ENCODE peak calls at places on chromosomes 11 and 22, in eight cellular contexts. J is EH; D is HEK293T; O is head of caudate nucleus; P is hypothalamus; Z is upper lobe of right lung; V is stimulated activated naive CD4-positive, alpha-beta T cell treated with Interleukin-2 at 50 U/mL for 16 hours; I is RPMI7951. C is an unnamed sample.

GRCh38 chr22:32020117-32020516 is 22.9 kb upstream of the SLC5A1 start:
- DNase-seq in I (peak), D (no peak), O (no peak), V (no peak), J (peak), P (no peak), Z (no peak), C (peak)

GRCh38 chr11:73995247-73995646 is 12.6 kb upstream of the UCP2 start:
- DNase-seq in V (no peak), I (no peak), J (peak), D (no peak), Z (no peak), P (no peak), O (no peak), C (peak)

GRCh38 chr11:87602776-87603175 is 565.0 kb downstream of the TMEM135 start:
- DNase-seq in O (no peak), P (no peak), Z (no peak), I (no peak), D (no peak), J (no peak), V (no peak), C (no peak)

GRCh38 chr11:65077466-65077865 is 6.4 kb downstream of the CDCA5 start:
- DNase-seq in Z (no peak), D (no peak), V (no peak), O (no peak), P (no peak), J (no peak), I (no peak), C (peak)

GRCh38 chr11:31417816-31418215 is 48.2 kb downstream of the DNAJC24 start:
- DNase-seq in D (no peak), V (no peak), I (no peak), P (no peak), J (no peak), Z (no peak), O (no peak), C (no peak)

GRCh38 chr11:69434341-69434960 is 47.0 kb upstream of the LINC01488 start:
- DNase-seq in O (no peak), J (no peak), D (no peak), I (no peak), P (no peak), Z (peak), V (no peak), C (no peak)

GRCh38 chr11:64742087-64742939 is 1.6 kb downstream of the RASGRP2 start:
- DNase-seq in Z (no peak), D (no peak), P (no peak), I (no peak), V (peak), J (no peak), O (peak), C (peak)

GRCh38 chr22:50343541-50343935 is 411 bp downstream of the PPP6R2 start:
- DNase-seq in Z (no peak), J (no peak), I (no peak), D (no peak), O (no peak), V (no peak), P (no peak), C (no peak)

GRCh38 chr11:78197816-78198215 is 9.1 kb downstream of the USP35 start:
- DNase-seq in O (no peak), Z (no peak), J (no peak), I (no peak), D (no peak), P (no peak), V (no peak), C (no peak)

GRCh38 chr11:7278314-7278917 is 26.7 kb downstream of the SYT9 start:
- DNase-seq in P (no peak), O (no peak), Z (no peak), V (no peak), D (peak), I (peak), J (peak), C (peak)

GRCh38 chr11:84316866-84317560 is 1030.8 kb upstream of the CCDC90B start:
- DNase-seq in I (no peak), O (peak), J (no peak), Z (no peak), P (peak), D (no peak), V (no peak), C (peak)

GRCh38 chr11:110777765-110778164 is 65.5 kb upstream of the ARHGAP20 start:
- DNase-seq in P (no peak), V (no peak), D (no peak), I (no peak), Z (no peak), J (peak), O (no peak), C (peak)

GRCh38 chr11:26778000-26778757 is 56.3 kb upstream of the SLC5A12 start:
- DNase-seq in O (no peak), D (no peak), P (no peak), Z (no peak), J (peak), V (no peak), I (peak), C (peak)

GRCh38 chr11:12164061-12165014 is 53.9 kb downstream of the MICAL2 start:
- DNase-seq in P (no peak), I (peak), O (no peak), J (peak), Z (peak), D (no peak), V (no peak), C (peak)

GRCh38 chr22:43038325-43038724 is 23.4 kb upstream of the PACSIN2 start:
- DNase-seq in I (no peak), P (no peak), O (no peak), D (no peak), V (no peak), Z (no peak), J (no peak), C (no peak)

GRCh38 chr11:69409812-69410645 is 71.4 kb upstream of the LINC01488 start:
- DNase-seq in V (no peak), O (no peak), I (no peak), D (no peak), J (no peak), Z (no peak), P (no peak), C (no peak)

GRCh38 chr11:94938399-94939055 is 34.8 kb downstream of the CWC15 start:
- DNase-seq in P (no peak), I (peak), O (no peak), Z (no peak), V (no peak), J (peak), D (peak), C (peak)

GRCh38 chr11:18633256-18634139 is 644 bp downstream of the SPTY2D1 start:
- DNase-seq in V (peak), O (no peak), D (no peak), Z (no peak), P (no peak), I (peak), J (peak), C (peak)